ENCODE peak calls at places on chromosome 16, in four cellular contexts. X is GM12878, J is SK-N-SH, G is K562. T is an unnamed sample.
A peak's percentile ranks its signal among the peaks of the same experiment; 100 is the strongest.

GRCh38 chr16:57704905-57705852 is 10.6 kb downstream of the DRC7 start:
- DNase-seq in J (no peak), G (no peak), X (no peak), T (no peak)

GRCh38 chr16:49623501-49624266 is 232.2 kb downstream of the ZNF423 start:
- DNase-seq in J (no peak), G (no peak), X (no peak), T (no peak)

GRCh38 chr16:54370653-54371052 is 84.1 kb upstream of the IRX3 start:
- DNase-seq in X (no peak), G (peak; percentile 16), J (no peak), T (no peak)

GRCh38 chr16:84616515-84616914 is 1.4 kb downstream of the COTL1 start:
- DNase-seq in J (no peak), X (no peak), G (no peak), T (no peak)

GRCh38 chr16:31094088-31094423 is 541 bp downstream of the VKORC1 start:
- DNase-seq in X (no peak), J (peak; percentile 65), G (no peak), T (peak; percentile 32)

GRCh38 chr16:49969356-49970030 is 55.5 kb upstream of the CNEP1R1 start:
- DNase-seq in G (no peak), X (no peak), J (no peak), T (no peak)

GRCh38 chr16:704552-705380 is 835 bp downstream of the FBXL16 start:
- DNase-seq in G (no peak), X (no peak), J (peak; percentile 74), T (no peak)

GRCh38 chr16:53055603-53056527 is 1.1 kb downstream of the CHD9 start:
- DNase-seq in J (peak; percentile 43), X (no peak), G (peak; percentile 59), T (no peak)

GRCh38 chr16:53369921-53370320 is 64.3 kb upstream of the RBL2 start:
- DNase-seq in X (no peak), G (no peak), J (no peak), T (no peak)

GRCh38 chr16:66081967-66082366 is 284.5 kb upstream of the CDH5 start:
- DNase-seq in G (no peak), J (no peak), X (no peak), T (no peak)

GRCh38 chr16:89132194-89133005 is 38.7 kb downstream of the ACSF3 start:
- DNase-seq in J (no peak), X (no peak), G (no peak), T (no peak)

GRCh38 chr16:85335584-85336492 is 223.6 kb upstream of the CIBAR2 start:
- DNase-seq in G (no peak), X (no peak), J (no peak), T (no peak)

GRCh38 chr16:50575743-50576142 is 27.5 kb downstream of the NKD1 start:
- DNase-seq in G (no peak), X (no peak), J (no peak), T (no peak)

GRCh38 chr16:1941924-1942809 is 832 bp downstream of the MSRB1 start:
- DNase-seq in G (peak; percentile 41), X (no peak), J (no peak), T (no peak)

GRCh38 chr16:73433493-73434307 is 385.8 kb upstream of the ZFHX3 start:
- DNase-seq in X (no peak), J (no peak), G (no peak), T (no peak)

GRCh38 chr16:67525176-67525860 is 3.3 kb upstream of the RIPOR1 start:
- DNase-seq in G (no peak), J (no peak), X (no peak), T (no peak)

GRCh38 chr16:88344411-88345030 is 38.2 kb upstream of the ZNF469 start:
- DNase-seq in J (no peak), G (no peak), X (no peak), T (no peak)

GRCh38 chr16:49631521-49632041 is 224.3 kb downstream of the ZNF423 start:
- DNase-seq in G (no peak), X (no peak), J (no peak), T (no peak)

GRCh38 chr16:74862743-74863244 is 88.2 kb upstream of the FA2H start:
- DNase-seq in X (peak; percentile 45), G (peak; percentile 69), J (peak; percentile 71), T (no peak)

GRCh38 chr16:9308300-9309209 is 217.1 kb downstream of the HAPSTR1 start:
- DNase-seq in G (no peak), J (no peak), X (no peak), T (no peak)

GRCh38 chr16:68332411-68333121 is 21.7 kb downstream of the PRMT7 start:
- DNase-seq in J (peak; percentile 38), G (no peak), X (no peak), T (no peak)

GRCh38 chr16:65392831-65393565 is 271.1 kb upstream of the CDH11 start:
- DNase-seq in J (no peak), X (no peak), G (no peak), T (no peak)

GRCh38 chr16:84461504-84462295 is 42.8 kb downstream of the MEAK7 start:
- DNase-seq in J (no peak), G (no peak), X (no peak), T (no peak)

GRCh38 chr16:2798723-2799204 is 494 bp downstream of the PRSS41 start:
- DNase-seq in X (no peak), J (no peak), G (no peak), T (no peak)

GRCh38 chr16:59697236-59697635 is 963.1 kb upstream of the GOT2 start:
- DNase-seq in J (no peak), G (no peak), X (no peak), T (no peak)

GRCh38 chr16:68074850-68075249 is 10.3 kb upstream of the NFATC3 start:
- DNase-seq in X (peak; percentile 95), G (no peak), J (no peak), T (no peak)

GRCh38 chr16:80569440-80570105 is 28.8 kb downstream of the DYNLRB2 start:
- DNase-seq in X (no peak), G (peak; percentile 19), J (no peak), T (no peak)

GRCh38 chr16:990516-991291 is 9.1 kb downstream of the SOX8 start:
- DNase-seq in J (no peak), X (no peak), G (no peak), T (no peak)

GRCh38 chr16:25084797-25085196 is 26.7 kb upstream of the LCMT1 start:
- DNase-seq in G (no peak), X (no peak), J (no peak), T (no peak)

GRCh38 chr16:25081702-25082101 is 29.8 kb upstream of the LCMT1 start:
- DNase-seq in J (no peak), G (no peak), X (no peak), T (no peak)

GRCh38 chr16:25078386-25078978 is 33.1 kb upstream of the LCMT1 start:
- DNase-seq in J (no peak), G (no peak), X (no peak), T (no peak)

GRCh38 chr16:25079637-25080375 is 31.7 kb upstream of the LCMT1 start:
- DNase-seq in X (no peak), J (no peak), G (peak; percentile 33), T (no peak)

DNA sequence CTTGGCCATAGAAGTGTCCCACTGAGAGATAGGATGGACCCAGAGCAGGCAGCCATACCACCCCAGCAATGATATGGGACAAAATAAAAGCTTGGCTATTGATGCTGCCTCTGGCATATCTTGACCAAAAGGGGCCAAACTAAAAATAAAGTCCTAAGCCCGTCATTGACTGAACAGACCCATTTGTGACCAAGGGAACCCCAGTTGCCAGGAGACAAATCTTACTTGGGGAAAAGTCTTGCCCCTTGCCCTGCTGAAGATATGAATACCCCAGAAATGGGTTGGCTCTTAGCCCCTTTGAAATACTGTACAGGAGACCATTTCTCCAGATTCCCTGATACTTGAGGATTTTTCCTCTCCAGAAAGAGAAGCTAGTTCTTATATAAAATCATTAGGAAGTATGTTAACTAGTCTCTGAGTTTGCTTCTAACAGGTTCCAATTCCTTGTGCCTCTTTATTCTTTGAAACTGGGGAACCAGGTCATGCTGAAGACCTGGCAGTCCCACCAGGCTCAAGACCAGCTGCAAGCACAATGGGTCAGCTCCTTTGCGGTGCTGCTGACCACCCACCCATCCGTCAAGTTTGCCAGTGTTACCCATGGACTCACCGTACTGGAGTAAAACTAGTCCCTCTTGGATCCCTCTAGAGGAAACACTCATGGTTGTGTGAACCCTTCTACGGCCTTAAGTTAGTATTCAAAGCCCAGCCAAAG is 31.0 kb upstream of the LCMT1 start:
- DNase-seq in J (no peak), X (no peak), G (no peak), T (no peak)
- TF ChIP-seq USF1 in J (no peak), X (no peak), G (no peak), T (no peak)

GRCh38 chr16:63315229-63315628 is 1279.0 kb upstream of the CDH8 start:
- DNase-seq in J (no peak), X (no peak), G (no peak), T (no peak)
- TF ChIP-seq USF1 in J (no peak), X (no peak), G (no peak), T (no peak)

DNA sequence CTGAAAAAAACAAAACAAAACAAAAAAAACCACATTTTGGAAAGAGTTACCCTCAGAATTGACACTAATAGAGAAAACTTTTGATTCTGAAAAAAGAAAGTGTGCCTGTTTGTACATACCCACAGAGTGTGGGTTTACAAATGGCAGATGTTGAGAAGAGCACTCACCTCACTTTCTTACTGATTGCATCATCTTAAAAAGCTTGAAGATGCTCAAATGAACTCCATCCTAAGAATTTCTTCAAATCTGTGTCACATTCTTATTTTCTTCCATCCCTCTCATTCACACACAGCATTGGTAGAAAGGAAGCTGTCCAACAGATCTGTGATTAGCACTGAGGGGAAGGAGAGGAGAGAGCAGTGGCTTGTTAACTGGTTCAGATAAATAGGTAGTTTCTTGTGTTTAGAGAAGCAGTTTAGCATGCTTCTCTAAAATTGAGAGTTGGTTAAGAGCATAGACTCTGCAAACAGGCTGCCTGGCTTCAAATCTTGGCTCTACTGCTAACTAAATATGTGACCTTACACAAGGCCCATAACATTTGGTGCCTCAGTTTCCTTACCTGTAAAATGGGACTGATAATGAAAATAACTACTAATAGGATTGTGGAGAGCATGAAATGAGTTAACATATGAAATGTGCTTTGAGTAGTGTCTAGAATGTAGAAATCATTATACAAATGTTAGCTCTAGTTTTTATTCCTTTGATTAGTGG is 6.9 kb downstream of the GNAO1 start:
- DNase-seq in J (no peak), G (no peak), X (no peak), T (no peak)
- TF ChIP-seq USF1 in J (no peak), G (no peak), X (no peak), T (no peak)

DNA sequence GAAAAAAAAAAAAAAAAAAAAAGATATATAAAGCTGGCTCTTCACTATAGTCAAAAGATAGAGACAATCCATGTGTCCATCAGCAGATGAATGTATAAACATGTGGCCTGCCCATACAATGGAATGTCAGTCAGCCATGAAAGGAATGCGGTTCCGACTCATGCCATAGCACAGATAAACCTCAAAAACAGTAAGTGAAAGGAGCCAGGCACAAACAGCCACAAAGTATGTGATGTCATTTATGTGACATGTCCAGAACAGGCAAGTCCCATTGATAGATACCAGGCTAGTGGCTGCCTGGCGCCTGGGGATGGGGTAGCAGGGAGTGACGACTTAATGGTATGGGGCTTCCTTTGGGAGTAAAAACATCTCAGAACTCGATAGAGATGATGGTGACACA is 155.7 kb downstream of the CMIP start:
- DNase-seq in J (peak; percentile 81), X (no peak), G (no peak), T (no peak)
- TF ChIP-seq USF1 in J (no peak), X (no peak), G (no peak), T (no peak)

GRCh38 chr16:29314292-29314934 is 92.1 kb downstream of the NPIPB11 start:
- DNase-seq in G (no peak), J (no peak), X (no peak), T (no peak)

GRCh38 chr16:29315046-29315445 is 91.5 kb downstream of the NPIPB11 start:
- DNase-seq in J (no peak), X (no peak), G (no peak), T (no peak)

GRCh38 chr16:29311636-29312344 is 94.7 kb downstream of the NPIPB11 start:
- DNase-seq in J (no peak), X (no peak), G (no peak), T (no peak)

GRCh38 chr16:29312835-29313558 is 93.5 kb downstream of the NPIPB11 start:
- DNase-seq in X (no peak), G (no peak), J (no peak), T (no peak)

GRCh38 chr16:29313559-29313887 is 93.0 kb downstream of the NPIPB11 start:
- DNase-seq in G (no peak), J (no peak), X (no peak), T (no peak)
- TF ChIP-seq USF1 in G (no peak), J (no peak), X (no peak), T (no peak)

T was measured in WTC11.